ENCODE peak calls at places on chromosomes 4 and X, in eight cellular contexts. X is T-cell; T is left cardiac atrium; R is activated CD8-positive, alpha-beta T cell treated with anti-CD3 and anti-CD28 coated beads, Interleukin-2, amount 10 ng/mL, durations not matched to agents 7 days and 5 days; L is upper lobe of left lung; H is sciatic nerve; K is activated CD4-positive, CD25-positive, alpha-beta regulatory T cell treated with anti-CD3 and anti-CD28 coated beads, Interleukin-2, amount 50 U/mL, for 24 hours; I is A549. U is an unnamed sample.

GRCh38 chr4:112563431-112564200 is 47.6 kb upstream of the NEUROG2 start:
- ATAC-seq in X (no peak), T (no peak), R (no peak), L (no peak), H (no peak), K (no peak), I (no peak), U (no peak)

GRCh38 chr4:16207409-16207808 is 18.9 kb downstream of the TAPT1 start:
- ATAC-seq in X (no peak), T (no peak), R (no peak), L (no peak), H (no peak), K (peak; percentile 64), I (no peak), U (no peak)

GRCh38 chr4:19380600-19380999 is 871.1 kb upstream of the SLIT2 start:
- ATAC-seq in X (no peak), T (no peak), R (no peak), L (no peak), H (no peak), K (no peak), I (no peak), U (no peak)

GRCh38 chr4:11424000-11424399 is 4.7 kb downstream of the HS3ST1 start:
- ATAC-seq in X (no peak), T (no peak), R (no peak), L (no peak), H (no peak), K (no peak), I (no peak), U (no peak)

GRCh38 chr4:153409924-153410501 is 56.1 kb upstream of the TMEM131L start:
- ATAC-seq in X (no peak), T (no peak), R (no peak), L (peak; percentile 26), H (no peak), K (no peak), I (no peak), U (peak; percentile 22)

GRCh38 chr4:26741491-26741871 is 119.2 kb upstream of the STIM2 start:
- ATAC-seq in X (no peak), T (peak; percentile 71), R (no peak), L (peak; percentile 52), H (peak; percentile 50), K (no peak), I (no peak), U (no peak)

GRCh38 chr4:44817905-44818304 is 91.5 kb upstream of the GNPDA2 start:
- ATAC-seq in X (no peak), T (peak; percentile 92), R (no peak), L (no peak), H (no peak), K (no peak), I (no peak), U (no peak)

GRCh38 chr4:128796934-128797333 is 12.6 kb upstream of the JADE1 start:
- ATAC-seq in X (no peak), T (no peak), R (no peak), L (no peak), H (no peak), K (no peak), I (peak; percentile 54), U (no peak)

GRCh38 chrX:19554786-19555185 is 39.5 kb upstream of the MAP3K15 start:
- ATAC-seq in X (no peak), T (no peak), R (peak; percentile 42), L (no peak), H (no peak), K (peak; percentile 74), I (no peak), U (peak; percentile 86)

GRCh38 chr4:82044141-82044993 is 329.4 kb downstream of the HNRNPD start:
- ATAC-seq in X (peak; percentile 23), T (peak; percentile 97), R (peak; percentile 42), L (peak; percentile 93), H (peak; percentile 87), K (peak; percentile 33), I (peak; percentile 87), U (peak; percentile 87)

GRCh38 chrX:130179579-130180215 is 7.9 kb downstream of the RAB33A start:
- ATAC-seq in X (no peak), T (peak; percentile 68), R (no peak), L (no peak), H (no peak), K (peak; percentile 82), I (no peak), U (no peak)

GRCh38 chr4:61545902-61546498 is 345.9 kb downstream of the ADGRL3 start:
- ATAC-seq in X (no peak), T (peak; percentile 93), R (no peak), L (no peak), H (no peak), K (no peak), I (no peak), U (no peak)

GRCh38 chr4:109298279-109299010 is 4.0 kb downstream of the COL25A1 start:
- ATAC-seq in X (no peak), T (no peak), R (no peak), L (no peak), H (no peak), K (no peak), I (no peak), U (no peak)

GRCh38 chrX:39508300-39508692 is 589.5 kb downstream of the BCOR start:
- ATAC-seq in X (peak; percentile 59), T (no peak), R (no peak), L (no peak), H (no peak), K (peak; percentile 91), I (no peak), U (no peak)

GRCh38 chr4:62263454-62263853 is 1063.3 kb downstream of the ADGRL3 start:
- ATAC-seq in X (no peak), T (no peak), R (no peak), L (no peak), H (no peak), K (no peak), I (no peak), U (no peak)

GRCh38 chr4:93767917-93768316 is 60.6 kb upstream of the ATOH1 start:
- ATAC-seq in X (no peak), T (no peak), R (no peak), L (peak; percentile 34), H (peak; percentile 55), K (no peak), I (no peak), U (no peak)

GRCh38 chrX:67732864-67733263 is 189.0 kb downstream of the AR start:
- ATAC-seq in X (no peak), T (no peak), R (no peak), L (no peak), H (no peak), K (no peak), I (no peak), U (no peak)

GRCh38 chr4:76758290-76758882 is 139.6 kb downstream of the SOWAHB start:
- ATAC-seq in X (no peak), T (peak; percentile 63), R (peak; percentile 44), L (peak; percentile 67), H (peak; percentile 70), K (no peak), I (peak; percentile 84), U (peak; percentile 68)

GRCh38 chrX:40153335-40154221 is 55.8 kb upstream of the BCOR start:
- ATAC-seq in X (peak; percentile 43), T (peak; percentile 9), R (peak; percentile 31), L (peak; percentile 14), H (peak; percentile 25), K (peak; percentile 68), I (peak; percentile 28), U (peak; percentile 19)

GRCh38 chrX:154918060-154918483 is 31.9 kb downstream of the F8A1 start:
- ATAC-seq in X (peak; percentile 63), T (peak; percentile 74), R (peak; percentile 58), L (peak; percentile 72), H (peak; percentile 81), K (peak; percentile 48), I (peak; percentile 94), U (peak; percentile 98)

GRCh38 chrX:154653048-154653401 is 354 bp downstream of the CTAG2 start:
- ATAC-seq in X (no peak), T (no peak), R (no peak), L (no peak), H (no peak), K (no peak), I (no peak), U (no peak)

GRCh38 chr4:94484818-94485217 is 33.1 kb downstream of the PDLIM5 start:
- ATAC-seq in X (no peak), T (no peak), R (no peak), L (no peak), H (no peak), K (no peak), I (no peak), U (no peak)

GRCh38 chr4:128827280-128827679 is 17.8 kb downstream of the JADE1 start:
- ATAC-seq in X (no peak), T (no peak), R (no peak), L (no peak), H (no peak), K (no peak), I (no peak), U (no peak)

GRCh38 chrX:18995216-18995615 is 11.3 kb upstream of the PHKA2 start:
- ATAC-seq in X (no peak), T (no peak), R (no peak), L (no peak), H (no peak), K (no peak), I (peak; percentile 80), U (peak; percentile 76)

GRCh38 chr4:143406523-143406922 is 69.8 kb downstream of the GAB1 start:
- ATAC-seq in X (no peak), T (peak; percentile 63), R (no peak), L (peak; percentile 65), H (peak; percentile 82), K (no peak), I (no peak), U (no peak)

GRCh38 chrX:17595456-17596035 is 141.7 kb upstream of the SCML1 start:
- ATAC-seq in X (no peak), T (no peak), R (no peak), L (no peak), H (no peak), K (no peak), I (no peak), U (no peak)

GRCh38 chr4:1358421-1359160 is 11.6 kb downstream of the UVSSA start:
- ATAC-seq in X (no peak), T (no peak), R (no peak), L (no peak), H (no peak), K (no peak), I (no peak), U (no peak)

GRCh38 chr4:82434949-82435348 is 4.6 kb downstream of the ENOPH1 start:
- ATAC-seq in X (no peak), T (no peak), R (no peak), L (no peak), H (no peak), K (no peak), I (no peak), U (no peak)

GRCh38 chr4:104752337-104752736 is 257.6 kb upstream of the CXXC4 start:
- ATAC-seq in X (no peak), T (peak; percentile 70), R (no peak), L (no peak), H (no peak), K (no peak), I (no peak), U (no peak)

GRCh38 chrX:84188320-84188834 is 378 bp upstream of the RPS6KA6 start:
- ATAC-seq in X (peak; percentile 46), T (peak; percentile 95), R (no peak), L (peak; percentile 81), H (peak; percentile 87), K (peak; percentile 30), I (peak; percentile 91), U (peak; percentile 86)

GRCh38 chr4:77092832-77093800 is 17.3 kb upstream of the CCNI start:
- ATAC-seq in X (no peak), T (no peak), R (no peak), L (no peak), H (no peak), K (no peak), I (no peak), U (no peak)

GRCh38 chr4:73929285-73929684 is 52.5 kb downstream of the PF4 start:
- ATAC-seq in X (no peak), T (no peak), R (no peak), L (no peak), H (no peak), K (no peak), I (no peak), U (no peak)

GRCh38 chr4:186689476-186689875 is 34.2 kb downstream of the FAT1 start:
- ATAC-seq in X (no peak), T (no peak), R (no peak), L (no peak), H (peak; percentile 33), K (no peak), I (no peak), U (no peak)

GRCh38 chr4:89752932-89753598 is 83.9 kb downstream of the SNCA start:
- ATAC-seq in X (no peak), T (peak; percentile 77), R (no peak), L (peak; percentile 8), H (peak; percentile 52), K (no peak), I (peak; percentile 58), U (peak; percentile 87)